ENCODE peak calls at places on chromosome 6, in nine cellular contexts. W is AG04450, E is fibroblast of lung, A is IMR-90, U is brain microvascular endothelial cell, I is hepatocyte, T is heart right ventricle, C is HFF-Myc, Z is GM23338. L is an unnamed sample.

GRCh38 chr6:81800666-81801065 is 48.2 kb upstream of the TENT5A start:
- DNase-seq in W (no peak), E (no peak), T (no peak), U (no peak), C (no peak), Z (no peak), A (no peak), I (no peak), L (no peak)

GRCh38 chr6:114100421-114100820 is 129.5 kb upstream of the HDAC2 start:
- DNase-seq in U (no peak), A (peak; percentile 59), E (peak; percentile 26), Z (no peak), W (peak; percentile 4), C (no peak), I (no peak), T (no peak), L (no peak)

GRCh38 chr6:88135578-88136114 is 30.5 kb downstream of the CNR1 start:
- DNase-seq in U (no peak), A (no peak), C (no peak), T (no peak), E (no peak), Z (no peak), W (no peak), I (no peak), L (no peak)

GRCh38 chr6:130482645-130483390 is 117.0 kb downstream of the TMEM200A start:
- DNase-seq in C (no peak), T (no peak), Z (no peak), A (peak; percentile 82), U (peak; percentile 63), W (no peak), I (no peak), E (peak; percentile 70), L (peak; percentile 91)

GRCh38 chr6:156948807-156949206 is 171.6 kb downstream of the ARID1B start:
- DNase-seq in W (peak; percentile 60), U (peak; percentile 82), I (peak; percentile 35), Z (no peak), C (peak; percentile 24), T (no peak), E (peak; percentile 76), A (peak; percentile 97), L (peak; percentile 82)

GRCh38 chr6:35534396-35535170 is 21.9 kb upstream of the TULP1 start:
- DNase-seq in E (no peak), I (peak; percentile 53), T (no peak), U (no peak), W (no peak), C (no peak), A (no peak), Z (peak; percentile 41), L (peak; percentile 34)

GRCh38 chr6:158474961-158475343 is 84.9 kb upstream of the TMEM181 start:
- DNase-seq in I (peak; percentile 11), A (peak; percentile 65), T (no peak), Z (no peak), U (peak; percentile 18), E (peak; percentile 58), C (no peak), W (peak; percentile 18), L (peak; percentile 52)

GRCh38 chr6:145561095-145561820 is 174.1 kb downstream of the EPM2A start:
- DNase-seq in U (no peak), W (no peak), A (no peak), T (no peak), E (no peak), C (no peak), Z (no peak), I (no peak), L (no peak)

GRCh38 chr6:99867026-99867425 is 127.0 kb downstream of the MCHR2 start:
- DNase-seq in E (no peak), U (no peak), Z (no peak), I (no peak), A (no peak), W (no peak), C (no peak), T (no peak), L (no peak)

DNA sequence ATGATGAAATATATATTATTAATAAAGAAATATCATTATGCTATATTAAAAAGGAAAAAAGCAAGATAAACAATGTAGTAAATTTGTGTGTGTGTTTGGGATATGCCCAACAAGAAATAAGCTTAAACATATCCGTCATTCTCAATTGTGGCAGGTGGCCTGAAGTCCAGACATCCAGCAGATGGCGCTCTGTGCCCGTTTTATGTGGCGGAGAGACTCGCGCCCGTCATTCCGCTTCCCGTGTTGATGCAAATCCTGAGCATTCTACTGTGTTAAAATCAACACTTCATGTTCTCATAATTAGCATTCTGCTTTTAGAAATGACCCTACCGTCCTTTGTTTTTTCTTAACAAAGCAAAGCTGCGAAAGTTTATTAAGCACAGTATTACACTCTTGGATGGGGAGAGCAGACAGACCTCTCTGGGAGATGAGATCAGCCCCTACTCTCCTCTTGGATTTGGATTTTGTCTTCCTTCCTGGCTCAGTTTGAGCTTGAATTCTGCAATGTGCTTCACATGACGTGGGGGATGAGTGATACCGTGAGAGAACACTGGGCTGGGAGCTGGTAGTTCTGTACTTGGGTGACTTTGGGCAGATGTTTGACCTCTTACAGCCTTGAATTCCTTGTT is 125.8 kb downstream of the MCHR2 start:
- DNase-seq in T (peak; percentile 71), Z (peak; percentile 90), I (peak; percentile 88), W (peak; percentile 36), A (peak; percentile 51), C (peak; percentile 40), U (peak; percentile 68), E (peak; percentile 65), L (peak; percentile 81)
- H3K4me3 ChIP-seq in T (no peak overlapping the region), Z (peak overlapping the region; percentile 41), I (no peak overlapping the region), W (no peak overlapping the region), A (no peak overlapping the region), C (no peak overlapping the region), U (no peak overlapping the region), E (no peak overlapping the region), L (no peak overlapping the region)

GRCh38 chr6:105495515-105495914 is 92.6 kb upstream of the PREP start:
- DNase-seq in E (no peak), W (no peak), I (no peak), C (no peak), Z (no peak), U (no peak), A (no peak), T (no peak), L (no peak)

GRCh38 chr6:105489213-105489525 is 86.3 kb upstream of the PREP start:
- DNase-seq in W (no peak), U (no peak), Z (no peak), I (no peak), T (no peak), E (peak; percentile 74), A (peak; percentile 38), C (no peak), L (no peak)

GRCh38 chr6:105493776-105494175 is 90.9 kb upstream of the PREP start:
- DNase-seq in U (no peak), C (no peak), T (no peak), E (no peak), I (no peak), A (no peak), W (no peak), Z (no peak), L (no peak)

GRCh38 chr6:105494688-105495087 is 91.8 kb upstream of the PREP start:
- DNase-seq in E (no peak), A (no peak), T (no peak), Z (peak; percentile 30), I (no peak), U (no peak), W (no peak), C (no peak), L (no peak)

DNA sequence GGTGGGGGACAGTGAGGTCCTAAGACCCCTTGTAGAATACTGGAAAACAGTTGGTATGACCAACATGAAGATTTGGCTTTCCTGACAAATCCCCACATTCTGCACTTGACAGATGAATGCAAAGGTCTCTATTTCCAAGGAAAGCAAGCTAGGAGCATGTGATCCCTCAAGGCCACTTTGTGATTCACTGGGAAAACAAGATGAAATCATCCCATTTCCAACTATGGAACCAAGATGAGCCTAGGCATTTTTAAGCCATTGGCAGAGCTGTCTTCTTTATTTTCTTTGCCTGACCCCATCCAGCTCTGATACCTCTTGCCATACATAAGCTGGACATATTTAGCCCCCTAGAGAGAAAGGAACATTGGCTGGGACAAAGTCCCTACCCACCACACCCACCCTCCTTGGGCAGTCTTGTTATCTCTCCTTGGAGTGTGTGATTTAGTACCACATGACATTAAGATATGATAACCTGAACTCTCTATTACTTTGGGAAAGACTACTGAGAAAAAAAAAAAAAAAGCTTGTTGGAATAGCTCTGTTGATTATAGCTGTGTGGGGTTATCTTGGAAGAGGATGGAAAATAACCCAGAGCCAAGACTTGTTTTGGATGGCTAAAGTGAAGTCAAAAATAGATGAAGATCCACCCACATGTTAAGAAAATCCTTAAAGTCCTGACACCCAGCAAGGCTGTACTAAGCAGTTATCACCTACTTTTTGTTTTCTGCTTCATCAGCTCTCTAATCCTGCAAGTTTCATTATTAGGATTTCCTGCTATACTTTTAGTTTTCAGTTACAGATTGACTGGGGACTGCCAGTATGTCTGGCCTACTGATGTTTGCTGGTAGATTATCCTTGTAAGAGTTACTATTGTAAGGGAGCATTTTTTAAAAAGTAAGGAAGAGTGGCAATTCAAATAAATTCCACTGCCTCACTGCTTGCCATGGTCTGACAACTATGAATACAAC is 90.1 kb upstream of the PREP start:
- DNase-seq in I (peak; percentile 42), A (peak; percentile 47), E (no peak), T (no peak), U (peak; percentile 2), C (no peak), W (no peak), Z (no peak), L (no peak)
- H3K4me3 ChIP-seq in I (no peak overlapping the region), A (no peak overlapping the region), E (no peak overlapping the region), T (no peak overlapping the region), U (no peak overlapping the region), C (no peak overlapping the region), W (no peak overlapping the region), Z (no peak overlapping the region), L (no peak overlapping the region)

GRCh38 chr6:42818878-42819277 is 37.0 kb downstream of the BICRAL start:
- DNase-seq in T (no peak), C (no peak), I (no peak), E (no peak), W (no peak), A (no peak), Z (no peak), U (no peak), L (no peak)

GRCh38 chr6:42820509-42821340 is 38.9 kb downstream of the BICRAL start:
- DNase-seq in Z (peak; percentile 30), A (no peak), E (peak; percentile 15), C (no peak), U (no peak), W (no peak), T (peak; percentile 14), I (no peak), L (no peak)

GRCh38 chr6:42821341-42821668 is 39.5 kb downstream of the BICRAL start:
- DNase-seq in W (no peak), Z (no peak), I (no peak), C (no peak), T (no peak), U (no peak), E (no peak), A (no peak), L (no peak)

GRCh38 chr6:42821846-42822245 is 40.0 kb downstream of the BICRAL start:
- DNase-seq in A (peak; percentile 24), E (no peak), U (no peak), I (no peak), C (no peak), Z (no peak), T (no peak), W (no peak), L (no peak)

DNA sequence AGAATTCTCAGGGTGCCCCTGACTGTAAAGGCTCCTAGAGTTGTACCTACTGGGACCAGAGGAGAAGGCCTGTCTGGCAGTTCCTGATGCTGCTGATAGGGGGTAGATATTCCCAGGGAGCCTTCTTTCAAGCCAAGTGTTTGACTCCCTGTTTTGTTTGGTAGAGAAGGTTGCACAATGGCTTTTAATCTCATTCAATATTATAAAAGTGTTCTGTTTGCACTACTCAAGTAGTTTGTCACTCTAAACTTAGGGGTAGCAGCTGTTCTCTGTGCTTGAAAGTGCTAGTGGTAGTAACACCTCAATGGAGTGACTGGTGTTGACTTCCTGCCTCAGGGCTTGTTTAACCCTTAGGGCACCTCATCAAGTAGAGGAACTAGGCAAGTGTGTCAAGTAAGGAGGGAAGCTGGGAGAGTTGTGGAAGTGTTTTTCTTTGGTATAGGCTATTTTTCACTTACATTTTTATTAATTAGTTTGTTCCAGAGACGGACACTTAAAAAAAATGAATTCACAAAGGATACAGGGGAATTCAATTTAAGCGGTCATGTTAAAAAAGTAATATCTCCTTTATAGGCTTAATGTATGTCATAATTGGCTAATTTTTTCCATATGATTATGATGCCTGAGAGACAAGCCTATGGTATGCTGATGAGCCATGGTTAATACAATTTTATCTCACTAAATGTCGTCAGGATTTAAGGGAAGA is 38.1 kb downstream of the BICRAL start:
- DNase-seq in Z (peak; percentile 61), E (peak; percentile 23), C (no peak), W (no peak), I (no peak), A (no peak), T (no peak), U (no peak), L (peak; percentile 26)
- H3K4me3 ChIP-seq in Z (no peak overlapping the region), E (no peak overlapping the region), C (no peak overlapping the region), W (no peak overlapping the region), I (no peak overlapping the region), A (no peak overlapping the region), T (no peak overlapping the region), U (no peak overlapping the region), L (no peak overlapping the region)

DNA sequence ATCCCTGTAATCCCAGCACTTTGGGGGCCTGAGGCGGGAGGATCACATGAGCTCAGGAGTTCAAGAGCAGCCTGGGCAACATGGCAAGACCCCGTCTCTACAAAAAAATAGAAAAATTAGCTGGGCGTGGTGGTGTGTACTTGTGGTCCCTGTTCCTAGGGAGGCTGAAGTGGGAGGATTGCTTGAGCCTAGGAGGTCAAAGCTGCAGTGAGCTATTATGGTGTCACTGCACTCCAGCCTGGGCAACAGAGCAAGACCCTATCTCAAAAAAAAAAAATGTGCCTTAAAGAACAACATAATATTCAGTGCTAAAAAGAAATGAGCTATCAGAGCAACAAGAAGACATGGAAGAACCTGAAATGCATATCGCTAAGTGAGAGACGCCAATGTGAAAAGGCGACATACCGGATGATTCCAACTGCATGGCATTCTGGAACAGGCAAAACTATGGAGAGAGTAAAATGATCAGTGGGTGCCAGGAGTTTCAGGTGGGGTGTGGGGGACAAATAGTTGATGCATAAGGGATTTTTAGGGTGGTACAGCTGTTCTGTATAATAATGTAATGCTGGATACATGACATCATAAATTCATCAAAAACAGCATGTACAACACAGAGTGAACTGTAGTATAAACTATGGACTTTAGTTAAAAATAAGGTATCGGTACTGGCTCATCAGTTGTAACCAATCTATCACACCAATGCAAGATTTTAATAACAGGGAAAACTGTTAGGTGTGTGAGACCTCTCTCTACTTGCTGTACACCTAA is 80.8 kb downstream of the GMPR start:
- DNase-seq in Z (no peak), T (no peak), E (no peak), C (no peak), A (no peak), W (no peak), I (no peak), U (no peak), L (no peak)
- H3K4me3 ChIP-seq in Z (no peak overlapping the region), T (no peak overlapping the region), E (no peak overlapping the region), C (no peak overlapping the region), A (no peak overlapping the region), W (no peak overlapping the region), I (no peak overlapping the region), U (no peak overlapping the region), L (no peak overlapping the region)